ENCODE peak calls at places on chromosome 20, in nine cellular contexts. T is pancreas, Q is uterus, F is nephron progenitor cell, C is heart right ventricle, B is tibial artery, P is activated B cell treated with CpG ODN at 0.5 μM for 24 hours, G is fibroblast of lung, E is cardiac muscle cell. U is an unnamed sample.

GRCh38 chr20:56955673-56956072 is 310.8 kb downstream of the BMP7 start:
- DNase-seq in T (no peak), Q (no peak), F (no peak), C (no peak), B (no peak), P (no peak), G (no peak), E (no peak), U (no peak)

GRCh38 chr20:43942661-43943285 is 28.1 kb downstream of the TOX2 start:
- DNase-seq in T (no peak), Q (no peak), F (no peak), C (no peak), B (no peak), P (no peak), G (peak; percentile 76), E (peak; percentile 80), U (no peak)

GRCh38 chr20:7226156-7226555 is 458.7 kb downstream of the BMP2 start:
- DNase-seq in T (no peak), Q (no peak), F (no peak), C (no peak), B (no peak), P (no peak), G (no peak), E (no peak), U (no peak)

GRCh38 chr20:47661714-47662113 is 123.6 kb downstream of the SULF2 start:
- DNase-seq in T (no peak), Q (no peak), F (no peak), C (no peak), B (peak; percentile 48), P (no peak), G (no peak), E (no peak), U (no peak)

GRCh38 chr20:61609461-61609860 is 357.4 kb downstream of the CDH4 start:
- DNase-seq in T (no peak), Q (no peak), F (no peak), C (no peak), B (no peak), P (no peak), G (no peak), E (no peak), U (no peak)

GRCh38 chr20:37649635-37650244 is 44.1 kb upstream of the CTNNBL1 start:
- DNase-seq in T (no peak), Q (no peak), F (no peak), C (no peak), B (no peak), P (no peak), G (no peak), E (no peak), U (no peak)

GRCh38 chr20:56343861-56344381 is 14.9 kb upstream of the FAM210B start:
- DNase-seq in T (peak; percentile 86), Q (no peak), F (peak; percentile 86), C (peak; percentile 41), B (no peak), P (no peak), G (peak; percentile 27), E (peak; percentile 55), U (peak; percentile 52)

GRCh38 chr20:55714082-55714481 is 291.2 kb downstream of the CBLN4 start:
- DNase-seq in T (no peak), Q (no peak), F (no peak), C (no peak), B (no peak), P (no peak), G (no peak), E (no peak), U (no peak)

DNA sequence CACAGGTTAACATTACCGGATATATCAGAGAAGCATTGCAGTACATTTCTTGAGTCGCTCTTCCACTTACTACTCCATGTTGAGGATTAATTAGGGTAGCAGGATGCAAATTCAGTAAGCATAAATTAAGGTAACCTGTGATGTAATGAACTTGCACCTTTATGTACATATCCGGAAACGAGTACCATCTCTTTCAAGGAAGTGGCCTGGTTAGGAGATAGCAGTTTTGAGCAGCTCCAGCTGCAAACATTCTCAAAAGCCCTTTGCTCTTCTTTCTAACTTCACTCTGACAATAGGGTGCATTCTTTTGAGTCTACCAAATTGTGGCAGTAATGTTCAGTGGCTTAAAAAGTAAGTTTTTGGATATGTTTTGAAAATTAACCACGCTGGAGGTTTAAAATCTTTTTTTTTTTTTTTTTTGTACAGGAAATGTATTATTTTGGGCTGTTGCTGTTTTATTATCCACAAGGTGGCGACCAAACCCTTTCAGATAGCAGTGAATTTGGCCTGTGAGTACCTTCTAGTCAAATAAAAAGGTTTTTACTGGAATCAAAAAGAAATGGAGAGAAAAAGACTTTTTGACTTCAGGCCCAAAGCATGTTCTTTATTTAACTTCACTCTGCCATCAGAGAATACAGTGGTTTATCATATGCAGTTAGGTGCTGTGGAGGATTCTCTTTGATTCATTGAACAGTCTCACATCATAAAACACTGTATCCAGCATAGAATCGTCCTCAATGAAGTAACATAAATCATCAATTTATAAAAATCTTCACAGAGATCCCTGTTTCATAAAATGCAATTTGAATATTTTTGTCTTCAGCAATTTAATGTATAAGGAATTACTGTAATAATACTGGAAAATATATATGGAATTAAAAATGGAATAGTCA is 8.9 kb downstream of the FAM217B start:
- DNase-seq in T (no peak), Q (peak; percentile 23), F (peak; percentile 19), C (no peak), B (no peak), P (no peak), G (peak; percentile 43), E (peak; percentile 73), U (no peak)
- TF ChIP-seq CTCF in T (no peak), Q (peak; percentile 51), F (peak; percentile 66), C (peak; percentile 67), B (peak; percentile 54), P (peak; percentile 79), G (peak; percentile 72), E (peak; percentile 67), U (peak; percentile 57)

DNA sequence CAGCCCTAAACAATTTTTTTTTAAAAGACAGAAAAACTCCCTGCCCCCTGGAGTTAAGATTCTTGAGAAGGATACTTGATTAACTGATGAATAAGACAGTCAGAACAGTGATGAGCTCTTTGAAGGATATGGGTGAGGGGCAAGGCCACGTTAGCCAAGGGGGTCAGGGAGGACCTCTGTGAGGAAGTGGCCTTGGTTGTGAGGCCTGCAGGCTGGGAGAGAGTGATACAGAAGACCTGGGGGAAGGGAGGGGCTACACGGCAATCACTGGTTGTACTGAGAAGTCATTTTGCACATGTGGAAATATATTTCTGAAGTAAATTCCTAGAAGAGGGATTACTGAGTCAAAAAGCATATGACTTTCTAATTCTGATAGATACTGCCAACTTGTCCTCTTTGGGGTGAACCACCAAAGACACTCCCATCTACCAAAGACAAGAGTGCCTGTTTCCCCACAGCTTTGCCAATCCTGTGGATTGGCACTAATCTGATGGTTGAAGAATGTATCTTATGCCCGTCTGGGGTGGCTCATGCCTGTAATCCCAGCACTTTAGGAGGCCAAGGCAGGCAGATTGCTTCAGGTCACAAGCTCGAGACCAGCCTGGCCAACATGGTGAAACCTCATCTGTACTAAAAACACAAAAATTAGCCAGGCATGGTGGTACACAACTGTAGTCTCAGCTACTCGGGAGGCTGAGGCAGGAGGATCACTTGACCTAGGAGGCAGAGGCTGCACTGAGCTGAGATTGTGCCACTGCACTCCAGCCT is 22.3 kb upstream of the BCAS4 start:
- DNase-seq in T (peak; percentile 11), Q (no peak), F (no peak), C (no peak), B (peak; percentile 28), P (no peak), G (no peak), E (no peak), U (no peak)
- TF ChIP-seq CTCF in T (no peak), Q (no peak), F (no peak), C (no peak), B (no peak), P (no peak), G (no peak), E (no peak), U (no peak)

GRCh38 chr20:12566596-12566995 is 442.2 kb upstream of the SPTLC3 start:
- DNase-seq in T (no peak), Q (no peak), F (no peak), C (no peak), B (no peak), P (no peak), G (no peak), E (no peak), U (no peak)

GRCh38 chr20:12573428-12573827 is 435.3 kb upstream of the SPTLC3 start:
- DNase-seq in T (no peak), Q (no peak), F (no peak), C (no peak), B (no peak), P (no peak), G (no peak), E (no peak), U (no peak)

GRCh38 chr20:12564982-12565381 is 443.8 kb upstream of the SPTLC3 start:
- DNase-seq in T (no peak), Q (no peak), F (no peak), C (no peak), B (no peak), P (no peak), G (no peak), E (no peak), U (no peak)

GRCh38 chr20:12575352-12576095 is 433.2 kb upstream of the SPTLC3 start:
- DNase-seq in T (no peak), Q (peak; percentile 71), F (no peak), C (peak; percentile 59), B (no peak), P (no peak), G (no peak), E (peak; percentile 13), U (no peak)

DNA sequence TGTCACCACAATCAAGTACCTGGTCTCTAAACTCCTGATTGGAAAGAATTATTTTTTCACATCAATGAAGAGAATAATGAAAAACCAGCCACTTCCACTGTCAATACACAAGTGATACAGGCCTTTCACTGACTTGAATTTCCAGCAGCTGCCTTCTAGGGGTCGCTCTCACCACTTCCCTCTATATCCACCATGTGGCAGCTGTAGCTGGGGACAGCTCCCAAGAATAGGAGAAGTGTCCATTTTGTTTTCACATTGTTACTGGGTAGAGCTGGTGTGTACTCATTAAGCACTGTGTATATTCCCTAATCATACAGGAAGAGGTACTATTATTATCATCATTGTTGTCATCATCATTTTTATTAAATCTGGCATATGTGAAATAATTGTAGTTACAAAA is 438.4 kb upstream of the SPTLC3 start:
- DNase-seq in T (no peak), Q (no peak), F (peak; percentile 34), C (no peak), B (no peak), P (no peak), G (no peak), E (peak; percentile 20), U (no peak)
- TF ChIP-seq CTCF in T (no peak), Q (no peak), F (peak; percentile 48), C (no peak), B (no peak), P (no peak), G (no peak), E (peak; percentile 37), U (no peak)

GRCh38 chr20:63399596-63400375 is 38.6 kb upstream of the CHRNA4 start:
- DNase-seq in T (no peak), Q (no peak), F (no peak), C (no peak), B (no peak), P (no peak), G (no peak), E (no peak), U (no peak)

GRCh38 chr20:63401384-63402110 is 40.4 kb upstream of the CHRNA4 start:
- DNase-seq in T (no peak), Q (no peak), F (no peak), C (no peak), B (no peak), P (no peak), G (no peak), E (no peak), U (no peak)

GRCh38 chr20:63398744-63399514 is 37.8 kb upstream of the CHRNA4 start:
- DNase-seq in T (no peak), Q (no peak), F (no peak), C (no peak), B (no peak), P (no peak), G (no peak), E (no peak), U (no peak)

GRCh38 chr20:63402178-63402859 is 41.2 kb upstream of the CHRNA4 start:
- DNase-seq in T (no peak), Q (no peak), F (no peak), C (no peak), B (no peak), P (no peak), G (no peak), E (no peak), U (no peak)

GRCh38 chr20:63400486-63401210 is 39.5 kb upstream of the CHRNA4 start:
- DNase-seq in T (no peak), Q (no peak), F (no peak), C (no peak), B (no peak), P (no peak), G (no peak), E (no peak), U (no peak)
- TF ChIP-seq CTCF in T (no peak), Q (no peak), F (no peak), C (no peak), B (no peak), P (no peak), G (no peak), E (no peak), U (no peak)